ENCODE peak calls at places on chromosomes 12 and 14, in five cellular contexts. U is cardiac muscle cell, D is foreskin fibroblast, G is lung, K is BJ. B is an unnamed sample.

GRCh38 chr12:2234951-2235350 is 182.2 kb downstream of the CACNA1C start:
- DNase-seq in K (no peak), G (no peak), U (no peak), D (no peak), B (no peak)

GRCh38 chr12:127500513-127500912 is 766.5 kb upstream of the TMEM132C start:
- DNase-seq in U (no peak), G (no peak), D (no peak), K (no peak), B (no peak)

GRCh38 chr12:121795029-121795977 is 1.8 kb upstream of the RHOF start:
- DNase-seq in U (peak), G (peak), K (no peak), D (peak), B (peak)

GRCh38 chr14:93880025-93880820 is 46.9 kb upstream of the FAM181A start:
- DNase-seq in K (no peak), G (no peak), D (no peak), U (peak), B (peak)

GRCh38 chr12:52037248-52037861 is 13.9 kb upstream of the NR4A1 start:
- DNase-seq in K (no peak), G (no peak), U (peak), D (no peak), B (peak)

GRCh38 chr12:11729439-11730150 is 80.1 kb downstream of the ETV6 start:
- DNase-seq in U (no peak), G (no peak), K (no peak), D (no peak), B (no peak)

GRCh38 chr12:7197846-7198245 is 8.4 kb downstream of the PEX5 start:
- DNase-seq in G (no peak), U (no peak), D (no peak), K (no peak), B (no peak)

GRCh38 chr12:116808113-116808786 is 70.1 kb downstream of the RNFT2 start:
- DNase-seq in U (no peak), D (no peak), K (no peak), G (no peak), B (no peak)

GRCh38 chr14:55701638-55702037 is 121.6 kb downstream of the KTN1 start:
- DNase-seq in K (no peak), D (peak), U (no peak), G (no peak), B (peak)

GRCh38 chr12:102900389-102900788 is 16.7 kb downstream of the PAH start:
- DNase-seq in U (no peak), D (no peak), G (no peak), K (no peak), B (no peak)

GRCh38 chr12:39272934-39273770 is 169.8 kb downstream of the KIF21A start:
- DNase-seq in U (peak), D (peak), K (no peak), G (no peak), B (peak)

GRCh38 chr12:5619628-5620027 is 187.7 kb downstream of the NTF3 start:
- DNase-seq in U (no peak), G (no peak), K (no peak), D (no peak), B (no peak)

GRCh38 chr14:70907996-70908917 is 998 bp downstream of the PCNX1 start:
- DNase-seq in K (no peak), D (no peak), U (peak), G (peak), B (peak)

GRCh38 chr14:36505892-36506731 is 13.9 kb downstream of the NKX2-1 start:
- DNase-seq in K (no peak), U (no peak), G (no peak), D (no peak), B (no peak)

GRCh38 chr12:41230756-41231155 is 42.6 kb downstream of the PDZRN4 start:
- DNase-seq in U (no peak), K (no peak), G (no peak), D (no peak), B (no peak)

GRCh38 chr14:23302290-23303225 is at the start of gene PPP1R3E:
- DNase-seq in D (no peak), U (peak), K (no peak), G (peak), B (peak)

GRCh38 chr12:49644620-49644994 is 21.2 kb downstream of the PRPF40B start:
- DNase-seq in K (no peak), G (peak), U (peak), D (peak), B (peak)

GRCh38 chr14:54502602-54503001 is 7.1 kb upstream of the CGRRF1 start:
- DNase-seq in G (no peak), D (no peak), K (no peak), U (peak), B (peak)

GRCh38 chr12:6810758-6811157 is 10.9 kb upstream of the GPR162 start:
- DNase-seq in U (no peak), G (no peak), D (no peak), K (no peak), B (no peak)

GRCh38 chr12:76491292-76491691 is 68.3 kb downstream of the OSBPL8 start:
- DNase-seq in U (no peak), K (no peak), G (no peak), D (no peak), B (no peak)

GRCh38 chr14:62015945-62016344 is 253.7 kb downstream of the SNAPC1 start:
- DNase-seq in K (no peak), G (no peak), U (peak), D (peak), B (no peak)

GRCh38 chr12:26523708-26524150 is 309.3 kb downstream of the ITPR2 start:
- DNase-seq in K (peak), G (peak), D (peak), U (peak), B (peak)

GRCh38 chr14:25041898-25042297 is 8.0 kb downstream of the STXBP6 start:
- DNase-seq in D (no peak), G (no peak), K (no peak), U (no peak), B (no peak)

GRCh38 chr14:34081126-34081575 is 130.3 kb upstream of the EGLN3 start:
- DNase-seq in K (no peak), U (peak), G (no peak), D (peak), B (no peak)

GRCh38 chr12:51421266-51421884 is 3.3 kb upstream of the SLC4A8 start:
- DNase-seq in K (peak), D (peak), U (peak), G (peak), B (peak)

GRCh38 chr14:60350366-60350720 is 101.3 kb downstream of the PPM1A start:
- DNase-seq in D (no peak), G (no peak), U (peak), K (no peak), B (peak)

GRCh38 chr12:110591508-110592051 is 8.5 kb upstream of the PPTC7 start:
- DNase-seq in D (no peak), G (peak), K (no peak), U (no peak), B (no peak)

GRCh38 chr14:90406384-90406798 is 9.6 kb downstream of the CALM1 start:
- DNase-seq in D (no peak), G (no peak), K (no peak), U (no peak), B (no peak)

GRCh38 chr12:105706321-105706972 is 376.0 kb downstream of the C12orf75 start:
- DNase-seq in K (peak), D (peak), U (no peak), G (no peak), B (peak)

GRCh38 chr12:15122349-15122748 is 98.9 kb downstream of the RERG start:
- DNase-seq in K (no peak), U (no peak), D (no peak), G (no peak), B (no peak)

GRCh38 chr14:88841741-88842140 is 17.3 kb downstream of the TTC8 start:
- DNase-seq in U (no peak), G (no peak), D (no peak), K (no peak), B (no peak)

GRCh38 chr14:99237288-99237687 is 34.7 kb downstream of the BCL11B start:
- DNase-seq in D (no peak), U (no peak), G (no peak), K (no peak), B (no peak)

GRCh38 chr12:95204141-95204866 is 13.0 kb downstream of the FGD6 start:
- DNase-seq in D (peak), U (peak), K (no peak), G (peak), B (peak)
- H3K4me3 ChIP-seq in D (no peak), U (no peak), K (no peak), G (no peak), B (no peak)

GRCh38 chr12:106907411-106907810 is 48.3 kb upstream of the TMEM263 start:
- DNase-seq in U (no peak), G (no peak), K (no peak), D (no peak), B (no peak)
- TF ChIP-seq CTCF in U (no peak), G (no peak), K (no peak), D (no peak), B (no peak)

GRCh38 chr12:108176292-108176691 is 47.2 kb downstream of the WSCD2 start:
- DNase-seq in U (no peak), K (no peak), G (no peak), D (no peak), B (no peak)
- H3K4me3 ChIP-seq in U (no peak), K (no peak), G (no peak), D (no peak), B (no peak)

DNA sequence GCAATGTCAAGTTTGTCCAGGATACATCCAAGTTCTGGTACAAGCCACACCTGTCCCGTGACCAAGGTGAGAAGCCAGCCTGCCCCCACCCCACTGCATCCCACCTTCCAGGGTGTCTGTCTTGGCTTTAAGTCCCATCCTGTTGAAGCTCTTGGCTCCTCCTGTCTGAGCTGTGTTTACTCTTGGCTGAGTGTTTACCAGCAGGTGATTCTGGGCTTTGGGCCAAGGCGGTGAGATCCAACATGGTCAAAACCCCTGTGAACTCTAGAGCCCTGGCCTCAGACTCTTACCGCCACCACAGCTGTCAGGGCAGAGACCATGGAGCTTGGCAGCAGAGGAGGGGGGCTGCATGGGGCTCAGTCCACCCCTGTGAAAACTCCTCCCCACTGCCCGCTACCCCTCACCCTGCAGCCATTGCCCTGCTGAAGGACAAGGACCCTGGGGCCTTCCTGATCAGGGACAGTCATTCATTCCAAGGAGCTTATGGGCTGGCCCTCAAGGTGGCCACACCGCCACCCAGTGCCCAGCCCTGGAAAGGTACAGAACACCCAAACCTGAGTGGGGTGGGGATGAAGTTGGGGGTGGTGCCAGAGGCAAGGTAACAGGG is 11.6 kb downstream of the TNS2 start:
- DNase-seq in U (peak), D (no peak), K (no peak), G (peak), B (no peak)
- TF ChIP-seq CTCF in U (peak), D (peak), K (peak), G (no peak), B (peak)

DNA sequence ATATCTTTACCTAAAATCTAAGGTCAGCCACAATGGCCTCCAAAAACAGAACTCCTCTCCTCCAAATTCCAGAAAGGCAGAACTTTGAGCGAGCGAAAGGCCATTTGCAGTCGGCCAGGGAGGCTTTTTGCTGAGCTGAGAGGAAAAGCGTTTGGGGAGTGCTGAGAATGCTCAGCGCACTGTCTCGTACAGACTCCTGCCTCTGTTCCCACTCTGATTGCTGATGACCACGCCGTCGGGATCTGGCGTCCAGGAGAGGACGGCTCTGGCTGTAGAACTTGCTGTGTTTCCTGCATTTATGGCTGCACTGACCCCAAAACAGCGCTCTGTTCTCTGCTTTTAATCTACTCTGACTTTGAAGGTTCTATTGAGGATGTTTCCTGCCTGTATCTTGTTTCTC is 82.5 kb upstream of the WSCD2 start:
- DNase-seq in U (no peak), D (no peak), K (no peak), G (no peak), B (no peak)
- H3K4me3 ChIP-seq in U (no peak), D (no peak), K (no peak), G (no peak), B (no peak)

DNA sequence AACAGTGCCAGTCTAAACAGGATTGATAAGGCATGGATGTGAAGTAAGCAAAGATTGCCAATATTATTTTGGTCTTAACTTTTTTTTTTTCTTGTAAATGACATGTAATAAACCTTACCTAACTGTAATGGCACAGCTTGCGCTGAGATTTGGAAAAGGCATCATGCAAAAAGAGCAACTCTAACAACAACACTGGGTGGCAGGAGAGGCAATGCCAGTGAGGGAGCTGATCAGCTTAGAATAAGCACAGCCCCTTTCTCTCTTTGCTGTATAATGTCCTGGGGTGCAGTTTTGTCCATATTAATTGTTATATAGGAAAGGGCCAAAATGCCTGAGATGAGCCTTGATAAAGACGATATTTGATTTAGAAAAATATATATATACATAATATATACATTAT is 1589.7 kb upstream of the FLRT2 start:
- DNase-seq in K (no peak), G (no peak), D (no peak), U (peak), B (no peak)
- TF ChIP-seq CTCF in K (no peak), G (no peak), D (no peak), U (peak), B (no peak)

GRCh38 chr14:80862983-80863382 is 78.6 kb downstream of the CEP128 start:
- DNase-seq in G (no peak), U (peak), D (no peak), K (no peak), B (peak)

GRCh38 chr14:80872645-80873044 is 68.9 kb downstream of the CEP128 start:
- DNase-seq in D (no peak), G (no peak), U (no peak), K (no peak), B (no peak)

GRCh38 chr14:80867091-80867490 is 74.4 kb downstream of the CEP128 start:
- DNase-seq in U (no peak), K (no peak), D (peak), G (no peak), B (no peak)

GRCh38 chr14:80865565-80865964 is 76.0 kb downstream of the CEP128 start:
- DNase-seq in U (no peak), K (no peak), D (no peak), G (no peak), B (no peak)

DNA sequence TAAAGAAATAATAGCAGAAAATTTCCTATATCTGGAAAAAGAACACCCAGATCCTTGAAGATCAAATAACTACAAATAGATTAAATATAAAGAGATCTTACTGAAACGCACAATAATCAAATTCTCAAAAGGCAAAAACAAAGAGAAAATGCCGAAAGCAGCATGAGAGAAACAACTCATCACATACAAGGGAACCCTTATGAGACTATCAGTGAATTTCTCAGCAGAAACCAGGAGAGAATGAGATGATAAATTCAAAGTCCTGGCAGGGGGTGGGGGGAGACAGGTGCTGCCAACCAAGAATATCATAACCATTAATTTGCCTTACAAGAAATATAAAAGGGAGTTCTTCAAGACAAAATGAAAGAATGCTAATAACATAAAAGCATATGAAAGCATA is 73.7 kb downstream of the CEP128 start:
- DNase-seq in D (no peak), U (no peak), G (no peak), K (no peak), B (no peak)
- H3K4me3 ChIP-seq in D (no peak), U (no peak), G (no peak), K (no peak), B (no peak)

DNA sequence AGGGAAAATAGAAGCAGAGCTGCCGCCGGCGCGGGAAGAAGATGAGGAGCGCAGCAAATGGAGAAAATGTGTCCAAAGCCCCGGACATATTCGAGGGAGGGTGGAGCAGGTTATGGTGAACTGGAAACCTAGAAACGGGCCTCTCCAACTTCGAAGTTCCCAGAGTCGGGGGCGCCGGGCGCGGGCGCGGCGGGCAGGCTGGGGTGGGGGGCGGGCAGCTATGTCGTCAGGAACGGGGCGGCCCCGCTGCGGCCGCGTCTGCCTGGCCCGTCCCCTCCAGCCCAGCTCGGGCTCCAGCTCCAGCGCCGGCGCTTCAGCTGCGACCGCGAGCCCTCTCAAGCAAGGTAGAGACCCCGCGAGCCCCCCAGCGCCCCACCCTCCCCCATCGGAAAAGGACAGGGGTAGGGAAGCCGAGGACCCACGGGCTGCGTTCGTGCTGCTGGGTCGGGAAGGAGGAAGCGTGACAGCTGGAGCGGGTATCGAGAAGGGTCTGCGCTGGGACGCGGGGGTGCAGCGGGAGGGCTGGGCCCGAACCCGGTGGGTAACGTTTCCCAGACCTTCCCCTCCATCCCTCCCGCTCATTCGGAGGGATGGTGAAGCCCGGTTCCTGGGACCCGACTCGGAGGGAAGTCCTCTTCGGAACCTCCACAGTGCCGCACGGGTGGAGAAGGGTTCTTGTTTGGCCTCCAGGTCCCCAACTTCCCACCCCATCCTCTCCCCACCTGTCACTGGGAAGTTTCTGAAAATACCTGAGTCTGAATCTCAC is 1.0 kb downstream of the DGKA start:
- DNase-seq in D (peak), G (no peak), U (peak), K (no peak), B (peak)
- TF ChIP-seq CTCF in D (no peak), G (no peak), U (no peak), K (no peak), B (no peak)

GRCh38 chr12:65926119-65927004 is 102.1 kb downstream of the HMGA2 start:
- DNase-seq in K (no peak), U (no peak), D (no peak), G (no peak), B (no peak)
- H3K4me3 ChIP-seq in K (no peak), U (no peak), D (no peak), G (no peak), B (no peak)